ENCODE peak calls at places on chromosome 11, in four cellular contexts. W, Y, S and G are unnamed samples.

GRCh38 chr11:45373506-45373905 is 87.4 kb upstream of the SYT13 start:
- DNase-seq in W (no peak), S (no peak), Y (no peak), G (no peak)

GRCh38 chr11:35500744-35501143 is 24.7 kb downstream of the PAMR1 start:
- DNase-seq in Y (no peak), S (no peak), W (no peak), G (no peak)

GRCh38 chr11:134863294-134863693 is 451.3 kb upstream of the B3GAT1 start:
- DNase-seq in Y (no peak), W (no peak), S (no peak), G (no peak)

GRCh38 chr11:131764126-131764525 is 393.7 kb downstream of the NTM start:
- DNase-seq in S (no peak), Y (no peak), W (no peak), G (no peak)

GRCh38 chr11:17004486-17005148 is 9.6 kb downstream of the PLEKHA7 start:
- DNase-seq in W (no peak), Y (no peak), S (no peak), G (no peak)

GRCh38 chr11:66744485-66745355 is 15.7 kb upstream of the SPTBN2 start:
- DNase-seq in Y (peak), S (peak), W (peak), G (peak)

GRCh38 chr11:116406042-116406441 is 366.7 kb downstream of the BUD13 start:
- DNase-seq in Y (no peak), W (no peak), S (no peak), G (no peak)

GRCh38 chr11:3853935-3854659 is 1.4 kb upstream of the STIM1 start:
- DNase-seq in W (no peak), S (peak), Y (no peak), G (no peak)

GRCh38 chr11:10263929-10264328 is 30.1 kb downstream of the SBF2 start:
- DNase-seq in W (peak), Y (no peak), S (no peak), G (no peak)

GRCh38 chr11:123755813-123756212 is 1.5 kb upstream of the OR6X1 start:
- DNase-seq in Y (no peak), W (no peak), S (no peak), G (no peak)